ENCODE peak calls at places on chromosome 22, in four cellular contexts. H, G, X and J are unnamed samples.

GRCh38 chr22:44909241-44909640 is 100.6 kb downstream of the PHF21B start:
- DNase-seq in H (no peak), G (no peak), X (no peak), J (no peak)

GRCh38 chr22:44276041-44276440 is 36.7 kb downstream of the SHISAL1 start:
- DNase-seq in H (no peak), G (no peak), X (no peak), J (no peak)

GRCh38 chr22:44884968-44885805 is 124.6 kb downstream of the PHF21B start:
- DNase-seq in H (peak; percentile 3), G (no peak), X (no peak), J (no peak)

GRCh38 chr22:47150426-47150825 is 388.0 kb downstream of the TBC1D22A start:
- DNase-seq in H (no peak), G (no peak), X (no peak), J (no peak)

GRCh38 chr22:42794551-42795510 is 62.2 kb downstream of the ARFGAP3 start:
- DNase-seq in H (no peak), G (no peak), X (no peak), J (no peak)

GRCh38 chr22:36986242-36986821 is 32.9 kb downstream of the TST start:
- DNase-seq in H (peak; percentile 36), G (no peak), X (peak; percentile 55), J (peak; percentile 31)

GRCh38 chr22:22720724-22721261 is 76.4 kb downstream of the GGTLC2 start:
- DNase-seq in H (no peak), G (no peak), X (peak; percentile 80), J (peak; percentile 36)

GRCh38 chr22:31350410-31350863 is 4.3 kb upstream of the PATZ1 start:
- DNase-seq in H (peak; percentile 80), G (no peak), X (no peak), J (peak; percentile 56)

GRCh38 chr22:42560381-42560780 is 6.6 kb downstream of the SERHL2 start:
- DNase-seq in H (no peak), G (no peak), X (no peak), J (no peak)

GRCh38 chr22:39543095-39543494 is 10.5 kb upstream of the RPS19BP1 start:
- DNase-seq in H (peak; percentile 70), G (no peak), X (peak; percentile 34), J (no peak)